ENCODE peak calls at places on chromosomes 16 and 17, in eight cellular contexts. B is tibial nerve, R is pancreas, D is cardiac fibroblast, Z is GM23248, U is heart right ventricle, V is MM.1S, X is right cardiac atrium. C is an unnamed sample.
A peak's percentile ranks its signal among the peaks of the same experiment; 100 is the strongest.

GRCh38 chr16:9072806-9073341 is 18.6 kb upstream of the HAPSTR1 start:
- DNase-seq in D (peak; percentile 64), B (no peak), V (peak; percentile 85), Z (peak; percentile 95), U (no peak), R (no peak), X (no peak), C (no peak)

GRCh38 chr16:87324411-87325275 is 7.5 kb upstream of the C16orf95 start:
- DNase-seq in B (no peak), Z (peak; percentile 37), D (peak; percentile 37), V (no peak), R (no peak), U (peak; percentile 38), X (peak; percentile 76), C (peak; percentile 39)

GRCh38 chr16:26963109-26963508 is 103.6 kb upstream of the C16orf82 start:
- DNase-seq in X (no peak), R (no peak), V (no peak), Z (peak; percentile 53), U (no peak), B (no peak), D (peak; percentile 2), C (peak; percentile 55)

GRCh38 chr16:87713469-87714229 is 52.1 kb downstream of the KLHDC4 start:
- DNase-seq in B (no peak), U (no peak), X (no peak), R (no peak), D (no peak), V (no peak), Z (no peak), C (peak; percentile 94)

GRCh38 chr16:75273054-75273925 is 21.9 kb upstream of the BCAR1 start:
- DNase-seq in R (no peak), Z (peak; percentile 71), X (no peak), D (no peak), V (no peak), B (no peak), U (no peak), C (no peak)

GRCh38 chr17:12545877-12546513 is 119.7 kb upstream of the MYOCD start:
- DNase-seq in D (peak; percentile 71), R (peak; percentile 17), Z (peak; percentile 72), B (peak; percentile 44), U (peak; percentile 31), V (peak; percentile 8), X (no peak), C (peak; percentile 25)

GRCh38 chr16:11165894-11166665 is 89.9 kb downstream of the SOCS1 start:
- DNase-seq in B (no peak), V (no peak), U (no peak), D (no peak), R (no peak), X (no peak), Z (no peak), C (no peak)

GRCh38 chr16:4349332-4349731 is 1.8 kb downstream of the PAM16 start:
- DNase-seq in B (no peak), V (no peak), D (no peak), U (no peak), X (no peak), Z (no peak), R (no peak), C (no peak)

GRCh38 chr16:89253548-89254287 is 36.2 kb downstream of the ZNF778 start:
- DNase-seq in D (no peak), B (no peak), R (no peak), Z (no peak), X (no peak), U (no peak), V (no peak), C (no peak)

GRCh38 chr17:76659928-76660614 is 16.5 kb upstream of the ST6GALNAC1 start:
- DNase-seq in V (no peak), U (no peak), R (no peak), Z (peak; percentile 48), X (peak; percentile 50), D (peak; percentile 49), B (no peak), C (no peak)

GRCh38 chr17:83103200-83103937 is 24.0 kb downstream of the METRNL start:
- DNase-seq in Z (peak; percentile 85), X (peak; percentile 74), R (no peak), D (peak; percentile 65), V (no peak), B (peak; percentile 71), U (peak; percentile 70), C (no peak)

GRCh38 chr17:3754066-3754457 is 30.4 kb downstream of the HASPIN start:
- DNase-seq in X (peak; percentile 9), V (no peak), B (no peak), D (no peak), U (no peak), Z (no peak), R (no peak), C (no peak)

GRCh38 chr17:3754458-3755334 is 31.0 kb downstream of the HASPIN start:
- DNase-seq in Z (peak; percentile 58), R (peak; percentile 98), U (no peak), B (no peak), D (no peak), X (peak; percentile 56), V (peak; percentile 30), C (no peak)

GRCh38 chr17:3759597-3760216 is 36.0 kb downstream of the HASPIN start:
- DNase-seq in U (no peak), B (no peak), Z (no peak), D (no peak), R (no peak), V (no peak), X (no peak), C (no peak)

GRCh38 chr17:3751836-3752235 is 28.1 kb downstream of the HASPIN start:
- DNase-seq in Z (no peak), R (no peak), D (no peak), B (no peak), V (no peak), U (no peak), X (peak; percentile 8), C (no peak)

GRCh38 chr17:3755335-3756030 is 31.8 kb downstream of the HASPIN start:
- DNase-seq in V (no peak), B (no peak), U (no peak), Z (no peak), X (peak; percentile 22), R (peak; percentile 47), D (no peak), C (no peak)
- H3K4me3 ChIP-seq in V (peak overlapping the region; percentile 28), B (no peak overlapping the region), U (no peak overlapping the region), Z (no peak overlapping the region), X (no peak overlapping the region), R (peak overlapping the region; percentile 39), D (no peak overlapping the region), C (no peak overlapping the region)

GRCh38 chr17:50817142-50817751 is 18.1 kb upstream of the WFIKKN2 start:
- DNase-seq in U (peak; percentile 29), R (peak; percentile 30), Z (peak; percentile 58), D (peak; percentile 43), V (peak; percentile 60), X (peak; percentile 86), B (peak; percentile 26), C (peak; percentile 26)
- H3K4me3 ChIP-seq in U (no peak overlapping the region), R (no peak overlapping the region), Z (no peak overlapping the region), D (no peak overlapping the region), V (peak overlapping the region; percentile 21), X (no peak overlapping the region), B (no peak overlapping the region), C (no peak overlapping the region)

GRCh38 chr17:2108170-2108569 is 53.3 kb downstream of the HIC1 start:
- DNase-seq in X (no peak), D (no peak), Z (peak; percentile 54), U (no peak), V (peak; percentile 52), B (no peak), R (no peak), C (no peak)

GRCh38 chr17:2105663-2106062 is 50.8 kb downstream of the HIC1 start:
- DNase-seq in Z (no peak), D (no peak), V (no peak), R (no peak), X (no peak), B (no peak), U (no peak), C (no peak)

GRCh38 chr17:2107050-2107449 is 52.1 kb downstream of the HIC1 start:
- DNase-seq in R (no peak), D (no peak), X (no peak), U (no peak), Z (no peak), B (no peak), V (no peak), C (no peak)

GRCh38 chr17:2106308-2106707 is 51.4 kb downstream of the HIC1 start:
- DNase-seq in D (peak; percentile 39), U (no peak), Z (no peak), R (no peak), B (no peak), X (no peak), V (no peak), C (no peak)

GRCh38 chr17:2107506-2107905 is 52.6 kb downstream of the HIC1 start:
- DNase-seq in X (peak; percentile 83), U (peak; percentile 41), Z (no peak), D (no peak), V (no peak), R (no peak), B (no peak), C (no peak)
- H3K4me3 ChIP-seq in X (no peak overlapping the region), U (no peak overlapping the region), Z (no peak overlapping the region), D (no peak overlapping the region), V (no peak overlapping the region), R (no peak overlapping the region), B (no peak overlapping the region), C (no peak overlapping the region)

GRCh38 chr17:17837380-17837821 is 615 bp upstream of the SREBF1 start:
- DNase-seq in V (no peak), U (peak; percentile 83), D (peak; percentile 93), Z (peak; percentile 87), B (peak; percentile 77), X (peak; percentile 79), R (no peak), C (no peak)
- H3K4me3 ChIP-seq in V (peak overlapping the region; percentile 91), U (no peak overlapping the region), D (peak overlapping the region; percentile 80), Z (peak overlapping the region; percentile 79), B (peak overlapping the region; percentile 96), X (no peak overlapping the region), R (no peak overlapping the region), C (peak overlapping the region; percentile 83)

DNA sequence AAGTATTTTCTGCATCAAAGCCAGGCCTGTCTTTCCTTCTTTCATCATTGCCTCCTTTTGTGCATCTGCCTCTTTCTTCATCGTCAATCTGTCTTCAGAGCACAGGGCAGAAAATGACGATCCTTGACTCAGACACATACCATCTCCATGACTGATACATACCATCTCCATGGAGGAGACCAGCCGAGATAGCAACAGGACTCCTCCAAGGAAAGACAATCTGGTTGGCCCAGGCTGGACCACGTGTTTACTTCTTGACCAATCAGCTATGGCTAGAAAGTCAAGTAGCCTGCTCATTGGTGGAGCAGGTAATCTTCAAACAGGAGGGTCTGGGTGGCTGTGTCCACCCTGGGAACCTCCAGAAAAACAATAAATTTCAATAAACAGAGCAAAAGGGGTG is 164.6 kb downstream of the CPPED1 start:
- DNase-seq in D (no peak), B (no peak), Z (peak; percentile 76), R (no peak), V (no peak), X (no peak), U (no peak), C (no peak)
- H3K4me3 ChIP-seq in D (no peak overlapping the region), B (no peak overlapping the region), Z (no peak overlapping the region), R (no peak overlapping the region), V (no peak overlapping the region), X (no peak overlapping the region), U (no peak overlapping the region), C (no peak overlapping the region)

DNA sequence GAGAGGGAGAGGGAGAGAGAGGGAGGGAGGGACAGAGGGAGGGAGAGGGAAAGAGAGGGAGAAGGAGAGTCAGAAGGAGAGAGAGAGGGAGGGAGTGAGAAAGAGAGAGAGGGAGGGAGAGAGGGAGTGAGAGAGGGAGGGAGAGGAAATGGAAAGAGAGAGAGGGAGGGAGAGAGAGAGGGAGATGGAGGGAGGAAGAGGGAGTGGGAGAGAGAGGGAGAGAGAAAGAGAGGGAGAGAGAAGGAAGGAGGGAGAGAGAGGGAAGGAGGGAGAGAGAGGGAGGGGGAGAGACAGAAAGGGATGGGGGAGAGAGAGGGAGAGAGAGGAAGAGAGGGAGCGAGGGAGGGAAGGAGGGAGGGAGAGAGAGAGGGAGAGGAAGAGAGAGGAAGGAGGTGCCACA is 72.8 kb downstream of the AXIN2 start:
- DNase-seq in D (no peak), U (no peak), B (no peak), V (no peak), Z (no peak), R (no peak), X (no peak), C (no peak)
- H3K4me3 ChIP-seq in D (no peak overlapping the region), U (no peak overlapping the region), B (no peak overlapping the region), V (no peak overlapping the region), Z (no peak overlapping the region), R (no peak overlapping the region), X (no peak overlapping the region), C (no peak overlapping the region)